ENCODE peak calls at places on chromosomes 3 and 15, in six cellular contexts. N is cardiac fibroblast, G is DND-41, K is GM12865, C is hepatocyte, Q is astrocyte of the cerebellum. Y is an unnamed sample.

GRCh38 chr15:95848126-95848525 is 482.4 kb upstream of the NR2F2 start:
- DNase-seq in N (no peak), G (no peak), K (no peak), C (no peak), Q (no peak), Y (no peak)

GRCh38 chr15:38080651-38081271 is 146.3 kb downstream of the TMCO5A start:
- DNase-seq in N (peak), G (no peak), K (no peak), C (no peak), Q (no peak), Y (no peak)

GRCh38 chr15:73385205-73385604 is 16.4 kb upstream of the HCN4 start:
- DNase-seq in N (no peak), G (no peak), K (no peak), C (no peak), Q (no peak), Y (no peak)

GRCh38 chr15:79208179-79208578 is 74.3 kb upstream of the ANKRD34C start:
- DNase-seq in N (no peak), G (no peak), K (no peak), C (no peak), Q (no peak), Y (peak)

GRCh38 chr3:10338164-10338470 is 17.2 kb upstream of the SEC13 start:
- DNase-seq in N (no peak), G (no peak), K (no peak), C (no peak), Q (no peak), Y (no peak)

GRCh38 chr15:44715142-44715796 is 4.0 kb downstream of the B2M start:
- DNase-seq in N (no peak), G (no peak), K (peak), C (no peak), Q (no peak), Y (no peak)

GRCh38 chr3:58999134-58999778 is 50.6 kb downstream of the CFAP20DC start:
- DNase-seq in N (peak), G (no peak), K (no peak), C (peak), Q (no peak), Y (no peak)

GRCh38 chr3:111301238-111301798 is 229.7 kb downstream of the NECTIN3 start:
- DNase-seq in N (no peak), G (no peak), K (no peak), C (no peak), Q (no peak), Y (no peak)

GRCh38 chr3:48852151-48852550 is 4.5 kb upstream of the PRKAR2A start:
- DNase-seq in N (no peak), G (no peak), K (no peak), C (no peak), Q (no peak), Y (no peak)

GRCh38 chr15:80265021-80265420 is 13.0 kb upstream of the CTXND1 start:
- DNase-seq in N (no peak), G (no peak), K (no peak), C (no peak), Q (no peak), Y (no peak)

GRCh38 chr3:72601049-72601448 is 247.2 kb downstream of the SHQ1 start:
- DNase-seq in N (no peak), G (no peak), K (no peak), C (no peak), Q (no peak), Y (no peak)

GRCh38 chr3:53187430-53187829 is 26.4 kb downstream of the PRKCD start:
- DNase-seq in N (no peak), G (no peak), K (no peak), C (no peak), Q (no peak), Y (no peak)

GRCh38 chr3:150871192-150871591 is 34.0 kb downstream of the MINDY4B start:
- DNase-seq in N (no peak), G (no peak), K (no peak), C (peak), Q (no peak), Y (no peak)

GRCh38 chr15:97576916-97577645 is 383.4 kb upstream of the ARRDC4 start:
- DNase-seq in N (no peak), G (no peak), K (no peak), C (no peak), Q (no peak), Y (no peak)

GRCh38 chr3:116046350-116046749 is 398.9 kb downstream of the LSAMP start:
- DNase-seq in N (no peak), G (no peak), K (no peak), C (no peak), Q (no peak), Y (no peak)

GRCh38 chr3:89184596-89184995 is 77.2 kb downstream of the EPHA3 start:
- DNase-seq in N (no peak), G (no peak), K (no peak), C (no peak), Q (no peak), Y (no peak)

GRCh38 chr15:78752492-78753358 is 58.5 kb downstream of the ADAMTS7 start:
- DNase-seq in N (no peak), G (no peak), K (no peak), C (no peak), Q (no peak), Y (no peak)

GRCh38 chr3:60788185-60788584 is 463.1 kb downstream of the FHIT start:
- DNase-seq in N (no peak), G (no peak), K (no peak), C (no peak), Q (no peak), Y (no peak)

GRCh38 chr15:71448688-71449114 is 333.4 kb downstream of the THSD4 start:
- DNase-seq in N (peak), G (peak), K (peak), C (peak), Q (peak), Y (peak)

GRCh38 chr3:153293222-153293621 is 131.2 kb downstream of the RAP2B start:
- DNase-seq in N (peak), G (no peak), K (no peak), C (no peak), Q (no peak), Y (no peak)

GRCh38 chr3:115500795-115501194 is 122.5 kb upstream of the GAP43 start:
- DNase-seq in N (no peak), G (no peak), K (no peak), C (no peak), Q (no peak), Y (no peak)

GRCh38 chr15:96051598-96051997 is 278.9 kb upstream of the NR2F2 start:
- DNase-seq in N (no peak), G (no peak), K (no peak), C (no peak), Q (no peak), Y (no peak)

GRCh38 chr3:123792473-123793201 is 91.5 kb downstream of the MYLK start:
- DNase-seq in N (no peak), G (no peak), K (no peak), C (no peak), Q (no peak), Y (no peak)

GRCh38 chr3:15319127-15319526 is 13.3 kb downstream of the SH3BP5 start:
- DNase-seq in N (no peak), G (no peak), K (no peak), C (no peak), Q (no peak), Y (no peak)

GRCh38 chr3:159619341-159619885 is 369.2 kb upstream of the IL12A start:
- DNase-seq in N (peak), G (no peak), K (no peak), C (peak), Q (peak), Y (no peak)

DNA sequence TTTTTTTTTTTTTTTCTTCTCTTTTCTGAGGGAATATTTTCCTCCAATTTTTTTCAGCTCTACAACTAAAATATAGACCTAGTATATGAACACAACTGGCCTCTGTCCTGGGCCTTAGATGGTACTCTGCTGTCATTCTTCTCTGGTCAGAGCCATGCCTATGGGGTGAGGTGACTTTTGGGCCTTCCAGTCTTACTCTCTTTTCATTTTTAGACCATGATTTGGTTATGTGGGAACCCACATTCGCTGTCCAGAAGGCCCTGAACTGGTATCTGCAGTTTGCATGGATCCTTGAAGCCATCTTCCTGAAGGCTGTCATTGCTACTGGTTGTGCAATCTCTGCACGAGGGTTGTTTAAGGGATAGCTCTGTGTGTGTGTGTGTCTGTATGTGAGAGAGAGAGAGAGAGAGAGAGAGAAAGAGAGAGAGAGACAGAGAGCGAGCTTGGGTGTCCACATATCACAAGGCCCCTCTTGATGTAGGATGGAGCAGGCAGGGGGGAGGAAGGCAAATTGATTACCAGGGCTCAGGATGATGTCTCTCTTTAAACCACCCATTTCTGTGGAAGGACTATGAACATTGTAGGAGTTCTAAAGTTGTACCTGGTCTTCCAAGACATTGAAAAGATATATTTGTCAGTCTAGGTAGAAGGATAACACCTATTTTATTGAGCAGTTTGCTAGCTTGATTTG is 6.9 kb downstream of the TGFBR2 start:
- DNase-seq in N (no peak), G (no peak), K (no peak), C (no peak), Q (no peak), Y (no peak)
- H3K4me3 ChIP-seq in N (no peak), G (no peak), K (no peak), C (no peak), Q (no peak), Y (no peak)

GRCh38 chr3:45509038-45509767 is 85.3 kb upstream of the LIMD1 start:
- DNase-seq in N (peak), G (peak), K (no peak), C (peak), Q (peak), Y (peak)
- H3K4me3 ChIP-seq in N (no peak), G (no peak), K (no peak), C (no peak), Q (no peak), Y (no peak)

GRCh38 chr3:188174309-188175044 is 20.5 kb downstream of the LPP start:
- DNase-seq in N (no peak), G (peak), K (no peak), C (no peak), Q (no peak), Y (no peak)

GRCh38 chr3:188176476-188176875 is 22.5 kb downstream of the LPP start:
- DNase-seq in N (no peak), G (no peak), K (no peak), C (no peak), Q (no peak), Y (no peak)

GRCh38 chr3:188169826-188170455 is 16.0 kb downstream of the LPP start:
- DNase-seq in N (peak), G (no peak), K (no peak), C (no peak), Q (no peak), Y (no peak)

GRCh38 chr3:188170461-188171459 is 16.8 kb downstream of the LPP start:
- DNase-seq in N (no peak), G (no peak), K (no peak), C (peak), Q (no peak), Y (no peak)

GRCh38 chr3:188171682-188172467 is 17.9 kb downstream of the LPP start:
- DNase-seq in N (no peak), G (no peak), K (no peak), C (no peak), Q (no peak), Y (no peak)
- H3K4me3 ChIP-seq in N (no peak), G (no peak), K (no peak), C (no peak), Q (no peak), Y (no peak)

GRCh38 chr3:104291878-104292277 is 1074.8 kb upstream of the ALCAM start:
- DNase-seq in N (no peak), G (peak), K (no peak), C (no peak), Q (no peak), Y (no peak)
- H3K4me3 ChIP-seq in N (no peak), G (peak), K (no peak), C (no peak), Q (no peak), Y (no peak)

DNA sequence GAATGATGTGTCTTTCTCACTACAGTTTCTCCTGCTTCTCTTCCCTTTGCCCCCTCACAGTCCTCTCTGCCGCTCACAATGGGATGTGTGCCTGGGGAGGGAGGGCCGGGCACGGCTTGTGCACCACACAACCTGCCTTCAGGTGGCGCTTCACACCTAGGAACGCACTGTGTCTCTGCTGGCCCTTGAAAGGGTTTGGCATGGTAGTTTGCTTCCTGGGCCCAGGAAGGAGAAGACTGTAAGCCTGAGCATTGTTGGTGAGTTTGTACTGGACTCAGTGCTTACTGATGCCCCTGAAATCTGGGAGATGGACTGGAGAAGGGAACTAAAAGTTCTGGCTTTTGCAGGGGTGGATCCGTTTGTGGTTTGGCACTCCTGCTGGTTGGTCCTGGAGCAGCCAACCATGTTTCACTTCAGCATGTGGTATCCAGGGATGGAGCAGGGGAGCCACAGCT is 9.2 kb downstream of the ALPK3 start:
- DNase-seq in N (peak), G (no peak), K (peak), C (peak), Q (no peak), Y (peak)
- H3K4me3 ChIP-seq in N (no peak), G (no peak), K (no peak), C (no peak), Q (no peak), Y (no peak)

GRCh38 chr15:62560943-62561571 is 396.0 kb upstream of the C2CD4B start:
- DNase-seq in N (no peak), G (no peak), K (no peak), C (peak), Q (no peak), Y (no peak)

GRCh38 chr15:62561572-62561970 is 396.5 kb upstream of the C2CD4B start:
- DNase-seq in N (no peak), G (no peak), K (no peak), C (no peak), Q (no peak), Y (no peak)

GRCh38 chr15:62554164-62554563 is 389.1 kb upstream of the C2CD4B start:
- DNase-seq in N (no peak), G (no peak), K (no peak), C (no peak), Q (no peak), Y (no peak)

GRCh38 chr15:62559049-62559733 is 394.1 kb upstream of the C2CD4B start:
- DNase-seq in N (peak), G (no peak), K (no peak), C (peak), Q (no peak), Y (no peak)

GRCh38 chr15:62558640-62559039 is 393.6 kb upstream of the C2CD4B start:
- DNase-seq in N (no peak), G (no peak), K (no peak), C (peak), Q (no peak), Y (no peak)
- H3K4me3 ChIP-seq in N (no peak), G (no peak), K (no peak), C (no peak), Q (no peak), Y (no peak)

GRCh38 chr3:169965562-169965961 is 1.0 kb upstream of the SEC62 start:
- DNase-seq in N (no peak), G (no peak), K (peak), C (no peak), Q (no peak), Y (no peak)
- H3K4me3 ChIP-seq in N (no peak), G (no peak), K (peak), C (peak), Q (no peak), Y (no peak)

DNA sequence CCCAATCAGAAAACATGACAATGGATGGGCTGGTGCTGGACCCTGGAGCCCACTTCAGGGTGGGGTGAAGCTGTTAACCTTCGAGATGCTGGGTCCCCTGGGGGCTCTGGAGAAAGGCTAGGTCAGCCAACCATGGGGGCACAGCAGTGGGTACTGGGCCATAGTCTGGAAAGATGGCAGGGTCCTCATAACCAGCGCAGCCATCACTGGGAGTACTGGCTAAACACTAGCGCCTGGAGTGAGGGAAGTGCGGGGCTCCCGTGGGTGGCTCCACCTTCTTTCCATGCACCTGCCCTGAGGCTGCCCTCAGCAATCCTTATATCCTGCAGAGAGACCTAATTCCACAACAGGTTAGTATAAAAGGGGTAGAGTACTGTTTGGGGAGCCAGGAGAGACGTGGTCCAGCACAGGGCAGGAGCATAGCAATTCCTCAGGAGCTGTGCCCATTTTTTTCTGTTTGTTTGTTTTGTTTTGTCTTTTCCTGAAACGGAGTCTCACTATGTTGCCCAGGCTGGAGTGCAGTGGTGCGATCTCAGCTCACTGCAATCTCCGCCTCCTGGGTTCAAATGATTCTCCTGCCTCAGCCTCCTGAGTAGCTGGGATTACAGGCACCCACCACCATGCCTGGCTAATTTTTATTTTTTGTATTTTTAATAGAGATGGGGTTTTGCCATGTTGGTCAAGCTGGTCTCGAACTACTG is 122.6 kb upstream of the MEF2A start:
- DNase-seq in N (no peak), G (no peak), K (no peak), C (no peak), Q (no peak), Y (no peak)
- H3K4me3 ChIP-seq in N (no peak), G (no peak), K (no peak), C (no peak), Q (no peak), Y (no peak)

GRCh38 chr3:177208746-177209145 is 11.5 kb upstream of the TBL1XR1 start:
- DNase-seq in N (no peak), G (no peak), K (no peak), C (no peak), Q (no peak), Y (no peak)
- H3K4me3 ChIP-seq in N (no peak), G (no peak), K (no peak), C (no peak), Q (no peak), Y (no peak)

DNA sequence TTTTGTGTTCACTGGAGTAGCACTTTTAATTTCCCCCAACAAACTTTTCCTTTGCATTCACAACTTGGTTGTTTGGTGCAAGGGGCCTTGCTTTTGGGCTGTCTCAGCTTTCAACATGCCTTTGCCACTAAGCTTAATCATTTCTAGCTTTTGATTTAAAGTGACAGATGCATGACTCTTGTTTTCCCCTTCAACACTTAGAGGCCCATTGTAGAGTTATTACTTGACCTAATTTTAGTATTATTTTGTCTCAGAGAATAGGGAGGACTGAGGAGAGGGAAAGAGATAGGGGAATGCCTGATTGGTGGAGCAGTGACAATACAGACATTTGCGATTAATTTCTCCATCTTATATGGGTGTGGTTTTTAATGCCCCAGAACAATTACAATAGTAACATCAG is 340.1 kb upstream of the MANF start:
- DNase-seq in N (no peak), G (no peak), K (no peak), C (no peak), Q (no peak), Y (no peak)
- H3K4me3 ChIP-seq in N (no peak), G (no peak), K (no peak), C (no peak), Q (no peak), Y (no peak)